ENCODE peak calls at places on chromosome 3, in nine cellular contexts. I, C, N, B, E, K, Z, Y and D are unnamed samples.

GRCh38 chr3:11212301-11212613 is 58.0 kb downstream of the HRH1 start:
- DNase-seq in I (no peak), C (no peak), N (peak), B (peak), E (no peak), K (peak), Z (no peak), Y (no peak), D (no peak)

GRCh38 chr3:131091768-131092167 is 65.1 kb downstream of the NEK11 start:
- DNase-seq in I (no peak), C (no peak), N (no peak), B (no peak), E (peak), K (no peak), Z (no peak), Y (no peak), D (no peak)

GRCh38 chr3:149512073-149512782 is 37.7 kb downstream of the TM4SF4 start:
- DNase-seq in I (peak), C (peak), N (peak), B (peak), E (peak), K (peak), Z (no peak), Y (no peak), D (peak)

GRCh38 chr3:171791695-171792082 is 18.6 kb downstream of the PLD1 start:
- DNase-seq in I (no peak), C (no peak), N (peak), B (no peak), E (no peak), K (peak), Z (no peak), Y (no peak), D (no peak)

GRCh38 chr3:168714609-168715240 is 619.0 kb upstream of the GOLIM4 start:
- DNase-seq in I (no peak), C (no peak), N (no peak), B (no peak), E (no peak), K (no peak), Z (no peak), Y (peak), D (no peak)

GRCh38 chr3:106332884-106333283 is 464.1 kb upstream of the CBLB start:
- DNase-seq in I (no peak), C (peak), N (peak), B (no peak), E (peak), K (no peak), Z (no peak), Y (peak), D (no peak)

GRCh38 chr3:149061776-149062175 is 24.6 kb downstream of the HLTF start:
- DNase-seq in I (no peak), C (no peak), N (no peak), B (no peak), E (no peak), K (peak), Z (no peak), Y (no peak), D (no peak)

GRCh38 chr3:64530434-64531049 is 157.3 kb downstream of the ADAMTS9 start:
- DNase-seq in I (peak), C (peak), N (peak), B (peak), E (peak), K (peak), Z (no peak), Y (no peak), D (peak)

GRCh38 chr3:150581174-150581573 is 21.9 kb upstream of the SELENOT start:
- DNase-seq in I (no peak), C (no peak), N (no peak), B (no peak), E (no peak), K (no peak), Z (no peak), Y (no peak), D (no peak)

GRCh38 chr3:28856796-28857195 is 424.1 kb upstream of the RBMS3 start:
- DNase-seq in I (no peak), C (no peak), N (no peak), B (no peak), E (no peak), K (no peak), Z (no peak), Y (no peak), D (no peak)

GRCh38 chr3:39176025-39176714 is 16.2 kb downstream of the XIRP1 start:
- DNase-seq in I (no peak), C (no peak), N (no peak), B (peak), E (no peak), K (no peak), Z (no peak), Y (no peak), D (no peak)

GRCh38 chr3:157906627-157907026 is 199.6 kb downstream of the SHOX2 start:
- DNase-seq in I (no peak), C (no peak), N (peak), B (no peak), E (peak), K (peak), Z (no peak), Y (no peak), D (no peak)

GRCh38 chr3:119810018-119810435 is 28.1 kb downstream of the NR1I2 start:
- DNase-seq in I (no peak), C (peak), N (no peak), B (no peak), E (no peak), K (peak), Z (peak), Y (peak), D (no peak)

GRCh38 chr3:77038468-77038927 is 1.4 kb upstream of the ROBO2 start:
- DNase-seq in I (peak), C (peak), N (peak), B (peak), E (peak), K (peak), Z (no peak), Y (no peak), D (peak)

GRCh38 chr3:135994708-135995335 is 29.3 kb downstream of the PPP2R3A start:
- DNase-seq in I (no peak), C (no peak), N (no peak), B (no peak), E (no peak), K (no peak), Z (no peak), Y (no peak), D (no peak)

GRCh38 chr3:16427309-16427965 is 86.1 kb downstream of the RFTN1 start:
- DNase-seq in I (no peak), C (no peak), N (peak), B (peak), E (peak), K (peak), Z (no peak), Y (no peak), D (no peak)

GRCh38 chr3:127141921-127142730 is 50.8 kb upstream of the PRR23E start:
- DNase-seq in I (no peak), C (no peak), N (peak), B (peak), E (peak), K (no peak), Z (no peak), Y (no peak), D (no peak)

GRCh38 chr3:24514139-24514538 is 19.5 kb upstream of the THRB start:
- DNase-seq in I (no peak), C (no peak), N (no peak), B (no peak), E (no peak), K (no peak), Z (no peak), Y (no peak), D (no peak)

GRCh38 chr3:100825574-100825973 is 116.3 kb downstream of the TFG start:
- DNase-seq in I (no peak), C (no peak), N (peak), B (no peak), E (no peak), K (peak), Z (no peak), Y (no peak), D (no peak)

GRCh38 chr3:66983101-66983500 is 15.0 kb upstream of the KBTBD8 start:
- DNase-seq in I (no peak), C (no peak), N (no peak), B (no peak), E (no peak), K (no peak), Z (no peak), Y (no peak), D (no peak)

GRCh38 chr3:30289324-30289723 is 317.1 kb upstream of the TGFBR2 start:
- DNase-seq in I (no peak), C (no peak), N (no peak), B (no peak), E (peak), K (peak), Z (no peak), Y (no peak), D (no peak)

GRCh38 chr3:145857956-145858355 is 303.0 kb downstream of the PLOD2 start:
- DNase-seq in I (no peak), C (no peak), N (peak), B (no peak), E (peak), K (no peak), Z (no peak), Y (no peak), D (no peak)

GRCh38 chr3:125960456-125961288 is 8.3 kb upstream of the ROPN1B start:
- DNase-seq in I (no peak), C (no peak), N (no peak), B (no peak), E (no peak), K (no peak), Z (no peak), Y (no peak), D (no peak)

GRCh38 chr3:172280406-172281051 is 167.7 kb downstream of the GHSR start:
- DNase-seq in I (no peak), C (no peak), N (no peak), B (no peak), E (no peak), K (peak), Z (no peak), Y (no peak), D (no peak)

GRCh38 chr3:45644467-45645201 is 44.6 kb upstream of the SACM1L start:
- DNase-seq in I (no peak), C (no peak), N (peak), B (no peak), E (peak), K (peak), Z (no peak), Y (no peak), D (no peak)

GRCh38 chr3:87733671-87734367 is 325.0 kb downstream of the CGGBP1 start:
- DNase-seq in I (no peak), C (no peak), N (no peak), B (no peak), E (no peak), K (no peak), Z (no peak), Y (no peak), D (no peak)

GRCh38 chr3:139263798-139264197 is 80.0 kb upstream of the MRPS22 start:
- DNase-seq in I (no peak), C (no peak), N (no peak), B (no peak), E (no peak), K (no peak), Z (no peak), Y (no peak), D (no peak)

GRCh38 chr3:24351779-24352469 is 142.7 kb downstream of the THRB start:
- DNase-seq in I (no peak), C (no peak), N (no peak), B (peak), E (no peak), K (peak), Z (no peak), Y (no peak), D (no peak)

GRCh38 chr3:55497250-55497649 is 10.1 kb upstream of the WNT5A start:
- DNase-seq in I (no peak), C (no peak), N (no peak), B (no peak), E (no peak), K (no peak), Z (no peak), Y (no peak), D (no peak)

GRCh38 chr3:24590344-24590880 is 95.8 kb upstream of the THRB start:
- DNase-seq in I (no peak), C (no peak), N (no peak), B (no peak), E (no peak), K (no peak), Z (no peak), Y (no peak), D (no peak)

GRCh38 chr3:63228677-63229076 is 49.4 kb upstream of the SYNPR start:
- DNase-seq in I (peak), C (peak), N (peak), B (no peak), E (peak), K (peak), Z (no peak), Y (peak), D (no peak)
- TF ChIP-seq CTCF in I (peak), C (peak), N (peak), B (peak), E (peak), K (peak), Z (peak), Y (peak), D (peak)

GRCh38 chr3:78601249-78601648 is 1166.5 kb downstream of the ROBO1 start:
- DNase-seq in I (no peak), C (no peak), N (no peak), B (no peak), E (no peak), K (no peak), Z (no peak), Y (no peak), D (no peak)
- TF ChIP-seq CTCF in I (no peak), C (no peak), N (no peak), B (no peak), E (no peak), K (no peak), Z (no peak), Y (no peak), D (no peak)

GRCh38 chr3:4245671-4246070 is 57.5 kb upstream of the SETMAR start:
- DNase-seq in I (no peak), C (peak), N (no peak), B (no peak), E (peak), K (no peak), Z (no peak), Y (no peak), D (no peak)
- TF ChIP-seq CTCF in I (no peak), C (peak), N (no peak), B (no peak), E (no peak), K (no peak), Z (no peak), Y (no peak), D (peak)

DNA sequence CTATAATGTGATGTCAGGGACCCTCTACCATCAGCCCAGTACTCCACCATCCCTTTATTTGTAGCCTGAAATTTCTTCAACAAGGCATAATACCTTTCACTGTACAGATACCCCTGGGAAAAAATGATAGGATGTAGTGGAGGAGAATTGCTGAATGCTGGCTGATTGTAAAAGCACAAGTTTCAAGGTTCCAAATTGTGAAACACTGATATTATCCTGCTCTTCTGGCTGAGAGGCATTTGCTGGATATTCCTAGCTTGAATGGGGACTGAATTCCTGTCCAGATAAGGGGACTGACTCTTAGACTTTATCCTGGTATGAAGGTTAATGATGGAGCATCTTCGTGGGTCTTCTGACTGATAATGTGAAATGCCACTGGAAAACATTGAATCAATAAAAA is 9.0 kb upstream of the C3orf85 start:
- DNase-seq in I (no peak), C (no peak), N (no peak), B (no peak), E (no peak), K (no peak), Z (no peak), Y (no peak), D (no peak)
- TF ChIP-seq CTCF in I (no peak), C (no peak), N (no peak), B (no peak), E (no peak), K (no peak), Z (no peak), Y (no peak), D (no peak)

GRCh38 chr3:83971693-83972092 is 987.1 kb upstream of the CADM2 start:
- DNase-seq in I (no peak), C (no peak), N (no peak), B (no peak), E (no peak), K (no peak), Z (no peak), Y (no peak), D (no peak)

GRCh38 chr3:83968386-83968785 is 990.4 kb upstream of the CADM2 start:
- DNase-seq in I (no peak), C (no peak), N (no peak), B (no peak), E (peak), K (no peak), Z (no peak), Y (no peak), D (no peak)
- TF ChIP-seq CTCF in I (no peak), C (no peak), N (no peak), B (no peak), E (peak), K (no peak), Z (peak), Y (no peak), D (no peak)

GRCh38 chr3:167493240-167493639 is 19.4 kb upstream of the SERPINI2 start:
- DNase-seq in I (peak), C (peak), N (peak), B (no peak), E (peak), K (no peak), Z (no peak), Y (no peak), D (no peak)
- TF ChIP-seq CTCF in I (peak), C (peak), N (peak), B (no peak), E (no peak), K (no peak), Z (no peak), Y (peak), D (peak)

DNA sequence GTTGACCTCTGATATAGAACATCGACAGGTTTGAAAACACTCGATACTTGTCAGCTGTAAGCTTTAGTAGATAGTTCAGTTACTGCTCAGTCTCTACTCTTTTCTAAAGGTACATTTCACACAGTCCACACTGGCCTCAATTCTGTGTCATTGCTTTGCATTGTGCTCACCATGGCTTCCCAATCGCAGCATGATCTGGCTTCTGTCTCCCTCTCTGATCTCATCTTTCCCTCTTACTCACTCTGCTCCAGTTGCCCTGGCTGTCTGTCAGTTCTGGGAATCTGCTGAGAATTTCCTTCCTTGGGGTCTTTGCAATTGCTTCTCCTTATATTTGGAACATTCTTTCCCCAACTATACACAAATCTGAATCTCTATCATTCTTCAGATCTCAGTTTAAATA is 80.6 kb downstream of the GTF2E1 start:
- DNase-seq in I (no peak), C (no peak), N (no peak), B (no peak), E (no peak), K (no peak), Z (no peak), Y (no peak), D (no peak)
- TF ChIP-seq CTCF in I (no peak), C (no peak), N (no peak), B (no peak), E (no peak), K (no peak), Z (no peak), Y (no peak), D (no peak)

GRCh38 chr3:47414161-47414564 is 33.3 kb downstream of the PTPN23 start:
- DNase-seq in I (no peak), C (no peak), N (no peak), B (peak), E (no peak), K (no peak), Z (no peak), Y (no peak), D (no peak)

GRCh38 chr3:47413751-47414150 is 32.9 kb downstream of the PTPN23 start:
- DNase-seq in I (no peak), C (no peak), N (no peak), B (no peak), E (no peak), K (no peak), Z (no peak), Y (no peak), D (no peak)

GRCh38 chr3:47411696-47412452 is 31.1 kb downstream of the PTPN23 start:
- DNase-seq in I (no peak), C (no peak), N (no peak), B (peak), E (no peak), K (no peak), Z (no peak), Y (no peak), D (no peak)

GRCh38 chr3:47412453-47412756 is 31.6 kb downstream of the PTPN23 start:
- DNase-seq in I (no peak), C (no peak), N (no peak), B (no peak), E (no peak), K (no peak), Z (no peak), Y (no peak), D (no peak)

DNA sequence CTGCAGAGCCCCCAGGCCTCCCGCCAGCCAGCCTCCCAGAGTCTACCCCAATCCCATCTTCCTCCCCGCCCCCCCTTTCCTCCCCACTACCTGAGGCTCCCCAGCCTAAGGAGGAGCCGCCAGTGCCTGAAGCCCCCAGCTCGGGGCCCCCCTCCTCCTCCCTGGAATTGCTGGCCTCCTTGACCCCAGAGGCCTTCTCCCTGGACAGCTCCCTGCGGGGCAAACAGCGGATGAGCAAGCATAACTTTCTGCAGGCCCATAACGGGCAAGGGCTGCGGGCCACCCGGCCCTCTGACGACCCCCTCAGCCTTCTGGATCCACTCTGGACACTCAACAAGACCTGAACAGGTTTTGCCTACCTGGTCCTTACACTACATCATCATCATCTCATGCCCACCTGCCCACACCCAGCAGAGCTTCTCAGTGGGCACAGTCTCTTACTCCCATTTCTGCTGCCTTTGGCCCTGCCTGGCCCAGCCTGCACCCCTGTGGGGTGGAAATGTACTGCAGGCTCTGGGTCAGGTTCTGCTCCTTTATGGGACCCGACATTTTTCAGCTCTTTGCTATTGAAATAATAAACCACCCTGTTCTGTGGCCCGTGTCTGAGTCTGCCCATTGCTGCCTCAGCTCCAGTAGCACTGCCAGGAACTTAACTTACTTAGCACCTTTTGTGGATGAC is 32.2 kb downstream of the PTPN23 start:
- DNase-seq in I (no peak), C (no peak), N (no peak), B (no peak), E (no peak), K (no peak), Z (no peak), Y (no peak), D (no peak)
- TF ChIP-seq CTCF in I (peak), C (peak), N (no peak), B (no peak), E (no peak), K (peak), Z (no peak), Y (no peak), D (no peak)